ENCODE peak calls at places on chromosomes 2 and 18, in six cellular contexts. One of them, this sample, is unnamed.
A peak's percentile ranks its signal among the peaks of the same experiment; 100 is the strongest.

GRCh38 chr2:241190291-241190981 is 2.0 kb downstream of the ANO7 start:
- DNase-seq in hepatocyte: no peak
- DNase-seq in occipital lobe: no peak
- DNase-seq in astrocyte of the spinal cord: no peak
- DNase-seq in T-helper 22 cell: no peak
- DNase-seq in activated CD4-positive, CD25-positive, alpha-beta regulatory T cell treated with anti-CD3 and anti-CD28 coated beads, Interleukin-2, amount 50 U/mL, for 72 hours: no peak
- DNase-seq in this sample: no peak

GRCh38 chr2:188449992-188450391 is 158.3 kb downstream of the GULP1 start:
- DNase-seq in T-helper 22 cell: no peak
- DNase-seq in occipital lobe: no peak
- DNase-seq in activated CD4-positive, CD25-positive, alpha-beta regulatory T cell treated with anti-CD3 and anti-CD28 coated beads, Interleukin-2, amount 50 U/mL, for 72 hours: no peak
- DNase-seq in astrocyte of the spinal cord: no peak
- DNase-seq in hepatocyte: no peak
- DNase-seq in this sample: no peak

GRCh38 chr2:60623040-60623439 is 69.6 kb upstream of the BCL11A start:
- DNase-seq in activated CD4-positive, CD25-positive, alpha-beta regulatory T cell treated with anti-CD3 and anti-CD28 coated beads, Interleukin-2, amount 50 U/mL, for 72 hours: no peak
- DNase-seq in astrocyte of the spinal cord: no peak
- DNase-seq in occipital lobe: no peak
- DNase-seq in T-helper 22 cell: no peak
- DNase-seq in hepatocyte: no peak
- DNase-seq in this sample: no peak

GRCh38 chr2:221460136-221460535 is 112.0 kb downstream of the EPHA4 start:
- DNase-seq in hepatocyte: no peak
- DNase-seq in astrocyte of the spinal cord: no peak
- DNase-seq in activated CD4-positive, CD25-positive, alpha-beta regulatory T cell treated with anti-CD3 and anti-CD28 coated beads, Interleukin-2, amount 50 U/mL, for 72 hours: no peak
- DNase-seq in T-helper 22 cell: no peak
- DNase-seq in occipital lobe: no peak
- DNase-seq in this sample: no peak

GRCh38 chr2:201151127-201152074 is 31.5 kb upstream of the CASP10 start:
- DNase-seq in activated CD4-positive, CD25-positive, alpha-beta regulatory T cell treated with anti-CD3 and anti-CD28 coated beads, Interleukin-2, amount 50 U/mL, for 72 hours: no peak
- DNase-seq in astrocyte of the spinal cord: peak; percentile 90
- DNase-seq in T-helper 22 cell: no peak
- DNase-seq in occipital lobe: no peak
- DNase-seq in hepatocyte: no peak
- DNase-seq in this sample: no peak

GRCh38 chr2:239167766-239168444 is 232.9 kb downstream of the HDAC4 start:
- DNase-seq in occipital lobe: no peak
- DNase-seq in T-helper 22 cell: no peak
- DNase-seq in hepatocyte: no peak
- DNase-seq in activated CD4-positive, CD25-positive, alpha-beta regulatory T cell treated with anti-CD3 and anti-CD28 coated beads, Interleukin-2, amount 50 U/mL, for 72 hours: no peak
- DNase-seq in astrocyte of the spinal cord: no peak
- DNase-seq in this sample: no peak

GRCh38 chr2:11907178-11907577 is 160.7 kb downstream of the LPIN1 start:
- DNase-seq in activated CD4-positive, CD25-positive, alpha-beta regulatory T cell treated with anti-CD3 and anti-CD28 coated beads, Interleukin-2, amount 50 U/mL, for 72 hours: no peak
- DNase-seq in astrocyte of the spinal cord: no peak
- DNase-seq in occipital lobe: no peak
- DNase-seq in hepatocyte: no peak
- DNase-seq in T-helper 22 cell: no peak
- DNase-seq in this sample: no peak

GRCh38 chr2:6103949-6104348 is 411.8 kb downstream of the SOX11 start:
- DNase-seq in hepatocyte: no peak
- DNase-seq in activated CD4-positive, CD25-positive, alpha-beta regulatory T cell treated with anti-CD3 and anti-CD28 coated beads, Interleukin-2, amount 50 U/mL, for 72 hours: no peak
- DNase-seq in occipital lobe: no peak
- DNase-seq in T-helper 22 cell: no peak
- DNase-seq in astrocyte of the spinal cord: no peak
- DNase-seq in this sample: no peak

GRCh38 chr18:9062418-9062751 is 40.1 kb upstream of the NDUFV2 start:
- DNase-seq in occipital lobe: no peak
- DNase-seq in T-helper 22 cell: no peak
- DNase-seq in astrocyte of the spinal cord: no peak
- DNase-seq in activated CD4-positive, CD25-positive, alpha-beta regulatory T cell treated with anti-CD3 and anti-CD28 coated beads, Interleukin-2, amount 50 U/mL, for 72 hours: no peak
- DNase-seq in hepatocyte: no peak
- DNase-seq in this sample: no peak

GRCh38 chr2:144477281-144477942 is 42.5 kb downstream of the ZEB2 start:
- DNase-seq in occipital lobe: no peak
- DNase-seq in T-helper 22 cell: no peak
- DNase-seq in activated CD4-positive, CD25-positive, alpha-beta regulatory T cell treated with anti-CD3 and anti-CD28 coated beads, Interleukin-2, amount 50 U/mL, for 72 hours: no peak
- DNase-seq in astrocyte of the spinal cord: peak; percentile 50
- DNase-seq in hepatocyte: no peak
- DNase-seq in this sample: no peak

This sample was measured in type B pancreatic cell.